ENCODE peak calls at places on chromosomes 13 and 19, in four cellular contexts. One of them, this sample, is unnamed.

GRCh38 chr13:35472308-35473008 is 4.0 kb downstream of the MAB21L1 start:
- DNase-seq in gastrocnemius medialis: peak
- DNase-seq in GM23248: peak
- DNase-seq in psoas muscle: peak
- DNase-seq in this sample: no peak

GRCh38 chr13:76380436-76381065 is 505.7 kb downstream of the KCTD12 start:
- DNase-seq in gastrocnemius medialis: no peak
- DNase-seq in psoas muscle: no peak
- DNase-seq in GM23248: no peak
- DNase-seq in this sample: no peak

GRCh38 chr19:13938361-13939027 is at the start of gene PODNL1:
- DNase-seq in gastrocnemius medialis: no peak
- DNase-seq in psoas muscle: no peak
- DNase-seq in GM23248: peak
- DNase-seq in this sample: no peak

GRCh38 chr19:48419158-48419920 is 25.9 kb downstream of the GRIN2D start:
- DNase-seq in gastrocnemius medialis: peak
- DNase-seq in GM23248: peak
- DNase-seq in psoas muscle: peak
- DNase-seq in this sample: peak

GRCh38 chr13:108352599-108352998 is 83.1 kb downstream of the TNFSF13B start:
- DNase-seq in GM23248: no peak
- DNase-seq in psoas muscle: no peak
- DNase-seq in gastrocnemius medialis: no peak
- DNase-seq in this sample: no peak

GRCh38 chr19:33683881-33684549 is 62.3 kb downstream of the CHST8 start:
- DNase-seq in gastrocnemius medialis: no peak
- DNase-seq in psoas muscle: no peak
- DNase-seq in GM23248: peak
- DNase-seq in this sample: peak

GRCh38 chr19:37966211-37967072 is 59.4 kb downstream of the SIPA1L3 start:
- DNase-seq in psoas muscle: no peak
- DNase-seq in GM23248: no peak
- DNase-seq in gastrocnemius medialis: no peak
- DNase-seq in this sample: no peak

GRCh38 chr19:35883920-35884319 is 15.5 kb downstream of the APLP1 start:
- DNase-seq in GM23248: no peak
- DNase-seq in gastrocnemius medialis: no peak
- DNase-seq in psoas muscle: no peak
- DNase-seq in this sample: no peak

GRCh38 chr13:111912991-111913781 is 153.8 kb upstream of the SOX1 start:
- DNase-seq in gastrocnemius medialis: no peak
- DNase-seq in GM23248: no peak
- DNase-seq in psoas muscle: no peak
- DNase-seq in this sample: no peak

GRCh38 chr13:30325668-30326067 is 18.3 kb upstream of the KATNAL1 start:
- DNase-seq in GM23248: no peak
- DNase-seq in psoas muscle: no peak
- DNase-seq in gastrocnemius medialis: no peak
- DNase-seq in this sample: no peak

GRCh38 chr13:102651892-102652291 is 43.0 kb downstream of the METTL21C start:
- DNase-seq in psoas muscle: no peak
- DNase-seq in gastrocnemius medialis: no peak
- DNase-seq in GM23248: no peak
- DNase-seq in this sample: no peak

GRCh38 chr19:55166530-55167268 is at the start of gene DNAAF3:
- DNase-seq in gastrocnemius medialis: peak
- DNase-seq in psoas muscle: peak
- DNase-seq in GM23248: peak
- DNase-seq in this sample: peak
- H3K27ac ChIP-seq in gastrocnemius medialis: no peak
- H3K27ac ChIP-seq in psoas muscle: no peak
- H3K27ac ChIP-seq in GM23248: no peak
- H3K27ac ChIP-seq in this sample: peak

GRCh38 chr13:99218126-99218525 is 17.5 kb downstream of the UBAC2 start:
- DNase-seq in psoas muscle: no peak
- DNase-seq in gastrocnemius medialis: no peak
- DNase-seq in GM23248: no peak
- DNase-seq in this sample: no peak

GRCh38 chr13:99214232-99214631 is 13.6 kb downstream of the UBAC2 start:
- DNase-seq in psoas muscle: no peak
- DNase-seq in gastrocnemius medialis: no peak
- DNase-seq in GM23248: no peak
- DNase-seq in this sample: no peak

GRCh38 chr13:99217461-99218101 is 16.9 kb downstream of the UBAC2 start:
- DNase-seq in gastrocnemius medialis: no peak
- DNase-seq in GM23248: no peak
- DNase-seq in psoas muscle: no peak
- DNase-seq in this sample: no peak

GRCh38 chr13:99214691-99215090 is 14.0 kb downstream of the UBAC2 start:
- DNase-seq in GM23248: no peak
- DNase-seq in psoas muscle: no peak
- DNase-seq in gastrocnemius medialis: no peak
- DNase-seq in this sample: no peak

DNA sequence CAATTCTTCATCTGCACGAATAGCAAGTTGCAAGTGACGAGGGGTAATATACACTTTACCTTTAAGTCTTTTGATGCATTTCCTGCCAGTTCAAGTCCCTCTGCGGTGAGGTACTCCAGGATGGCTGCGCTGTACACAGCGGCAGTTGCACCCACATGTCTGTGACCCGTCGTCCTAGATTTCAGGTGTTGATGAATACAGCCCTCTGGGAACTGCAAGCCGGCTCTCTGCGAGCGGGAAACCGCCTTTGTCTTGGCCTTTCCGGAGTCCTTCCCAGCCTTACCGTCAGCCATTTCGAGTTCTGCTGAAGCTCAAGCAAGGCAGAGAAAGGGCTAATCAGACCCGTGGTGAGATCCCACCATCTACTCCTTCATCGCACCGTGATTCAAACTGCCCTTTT is 14.8 kb downstream of the UBAC2 start:
- DNase-seq in psoas muscle: no peak
- DNase-seq in gastrocnemius medialis: no peak
- DNase-seq in GM23248: no peak
- DNase-seq in this sample: no peak
- H3K27ac ChIP-seq in psoas muscle: peak
- H3K27ac ChIP-seq in gastrocnemius medialis: peak
- H3K27ac ChIP-seq in GM23248: no peak
- H3K27ac ChIP-seq in this sample: no peak

GRCh38 chr19:10430505-10431253 is 10.3 kb downstream of the PDE4A start:
- DNase-seq in psoas muscle: peak
- DNase-seq in GM23248: peak
- DNase-seq in gastrocnemius medialis: no peak
- DNase-seq in this sample: peak

GRCh38 chr19:10432736-10433130 is 12.4 kb downstream of the PDE4A start:
- DNase-seq in GM23248: no peak
- DNase-seq in psoas muscle: peak
- DNase-seq in gastrocnemius medialis: peak
- DNase-seq in this sample: peak

GRCh38 chr19:10433131-10433536 is 12.8 kb downstream of the PDE4A start:
- DNase-seq in psoas muscle: peak
- DNase-seq in gastrocnemius medialis: peak
- DNase-seq in GM23248: no peak
- DNase-seq in this sample: no peak

GRCh38 chr19:10431943-10432735 is 11.8 kb downstream of the PDE4A start:
- DNase-seq in GM23248: peak
- DNase-seq in gastrocnemius medialis: peak
- DNase-seq in psoas muscle: peak
- DNase-seq in this sample: peak

GRCh38 chr19:10431254-10431942 is 11.1 kb downstream of the PDE4A start:
- DNase-seq in psoas muscle: peak
- DNase-seq in gastrocnemius medialis: no peak
- DNase-seq in GM23248: peak
- DNase-seq in this sample: peak
- H3K27ac ChIP-seq in psoas muscle: peak
- H3K27ac ChIP-seq in gastrocnemius medialis: peak
- H3K27ac ChIP-seq in GM23248: no peak
- H3K27ac ChIP-seq in this sample: peak

DNA sequence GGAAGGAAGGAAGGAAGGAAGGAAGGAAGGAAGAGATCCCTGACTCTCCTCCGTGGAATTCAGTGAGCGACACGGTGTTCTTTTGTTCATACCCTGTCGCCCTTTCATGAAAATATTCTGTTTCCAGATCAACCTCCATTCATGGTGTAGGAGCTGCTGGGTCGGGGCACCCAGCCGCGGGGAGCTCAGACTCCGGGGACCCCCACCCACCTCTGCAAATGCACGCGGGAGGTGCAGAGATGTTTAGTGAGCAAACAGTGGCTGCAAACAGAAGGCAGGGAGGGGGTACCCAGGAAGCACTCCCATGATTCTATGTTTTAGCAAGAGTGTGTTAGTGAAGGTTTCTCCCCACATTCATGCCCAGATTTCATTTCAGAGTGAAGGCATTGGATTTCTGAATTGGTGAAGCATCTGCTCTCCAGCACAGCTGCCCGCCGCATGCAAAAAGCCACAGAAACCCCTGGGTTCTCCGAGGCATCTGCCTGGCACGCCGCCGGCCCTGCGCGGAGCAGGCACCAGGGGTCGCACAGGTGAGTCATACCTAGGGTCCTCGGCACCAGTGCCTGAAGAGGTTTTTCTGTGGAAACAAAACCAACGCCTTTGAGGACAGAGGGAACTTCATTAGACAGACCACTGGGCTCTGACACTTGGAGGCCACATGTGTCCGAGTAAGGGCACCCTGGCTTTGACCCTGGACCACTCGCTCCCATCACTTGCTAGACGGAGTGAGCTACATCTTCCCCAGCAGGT is 80.6 kb downstream of the ZNF557 start:
- DNase-seq in GM23248: no peak
- DNase-seq in gastrocnemius medialis: no peak
- DNase-seq in psoas muscle: no peak
- DNase-seq in this sample: no peak
- H3K27ac ChIP-seq in GM23248: no peak
- H3K27ac ChIP-seq in gastrocnemius medialis: peak
- H3K27ac ChIP-seq in psoas muscle: peak
- H3K27ac ChIP-seq in this sample: no peak

DNA sequence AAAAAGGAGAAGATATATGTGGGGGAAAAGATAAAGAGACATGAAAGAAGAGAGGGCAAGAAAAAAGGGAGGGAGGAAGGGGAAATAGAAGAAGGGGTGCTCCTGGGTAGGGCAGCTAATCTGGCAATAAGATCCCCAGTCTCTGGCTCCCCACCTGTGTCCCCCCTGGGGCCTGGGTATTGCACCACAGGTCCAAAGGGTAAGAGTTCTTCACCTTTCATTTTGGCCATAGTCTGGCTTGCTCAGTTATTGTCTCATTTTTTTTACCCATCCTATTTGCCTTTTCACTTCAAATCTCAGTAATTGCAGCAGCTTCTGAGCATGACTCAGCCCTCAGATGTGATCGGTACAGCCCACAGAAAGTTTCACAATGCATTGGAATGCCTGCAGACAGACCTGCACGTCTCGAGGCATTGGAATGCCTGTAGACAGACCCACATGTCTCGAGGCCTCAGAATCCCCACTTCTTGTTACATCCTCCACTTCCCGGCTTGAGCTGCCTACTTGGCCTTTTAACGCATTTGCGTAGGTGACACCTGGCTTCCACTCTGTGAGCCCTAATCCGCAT is 173.7 kb downstream of the NUFIP1 start:
- DNase-seq in GM23248: peak
- DNase-seq in psoas muscle: no peak
- DNase-seq in gastrocnemius medialis: no peak
- DNase-seq in this sample: peak
- H3K27ac ChIP-seq in GM23248: peak
- H3K27ac ChIP-seq in psoas muscle: no peak
- H3K27ac ChIP-seq in gastrocnemius medialis: no peak
- H3K27ac ChIP-seq in this sample: no peak

DNA sequence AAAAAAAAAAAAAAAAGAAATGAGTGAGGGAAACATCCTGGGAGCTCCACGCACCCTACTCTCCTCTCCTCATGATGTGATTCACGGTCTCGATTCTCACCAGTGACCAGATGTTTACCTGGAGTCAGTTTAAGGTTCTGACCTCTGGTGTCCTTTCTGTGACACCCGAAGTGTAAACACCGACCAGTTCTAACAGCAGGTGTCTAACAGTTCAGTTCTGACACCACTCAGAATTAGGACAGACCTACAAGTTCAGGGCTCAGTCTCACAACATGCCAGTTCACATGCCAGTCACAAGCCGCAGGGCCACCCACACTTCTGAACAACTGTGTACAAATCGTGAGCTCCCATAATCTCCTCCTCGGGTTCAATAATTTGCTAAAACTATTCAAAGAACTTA is 6.0 kb downstream of the ZNF564 start:
- DNase-seq in gastrocnemius medialis: no peak
- DNase-seq in psoas muscle: no peak
- DNase-seq in GM23248: no peak
- DNase-seq in this sample: no peak
- H3K27ac ChIP-seq in gastrocnemius medialis: no peak
- H3K27ac ChIP-seq in psoas muscle: no peak
- H3K27ac ChIP-seq in GM23248: no peak
- H3K27ac ChIP-seq in this sample: no peak